ENCODE peak calls at places on chromosomes 12 and 14, in four cellular contexts. One of them, this sample, is unnamed.

GRCh38 chr12:49963976-49964815 is 2.5 kb downstream of the AQP5 start:
- DNase-seq in fibroblast of lung: no peak
- DNase-seq in HCT116: no peak
- DNase-seq in hepatocyte: no peak
- DNase-seq in this sample: peak; percentile 88

GRCh38 chr14:43031598-43031997 is 1424.9 kb downstream of the LRFN5 start:
- DNase-seq in fibroblast of lung: no peak
- DNase-seq in HCT116: no peak
- DNase-seq in hepatocyte: no peak
- DNase-seq in this sample: no peak

GRCh38 chr12:86233126-86233525 is 23.1 kb downstream of the MGAT4C start:
- DNase-seq in fibroblast of lung: peak; percentile 15
- DNase-seq in HCT116: peak; percentile 3
- DNase-seq in hepatocyte: peak; percentile 19
- DNase-seq in this sample: no peak

GRCh38 chr14:96215845-96216244 is 11.2 kb downstream of the BDKRB2 start:
- DNase-seq in fibroblast of lung: no peak
- DNase-seq in HCT116: no peak
- DNase-seq in hepatocyte: no peak
- DNase-seq in this sample: no peak

GRCh38 chr14:89775161-89775560 is 179.4 kb downstream of the EFCAB11 start:
- DNase-seq in fibroblast of lung: no peak
- DNase-seq in HCT116: no peak
- DNase-seq in hepatocyte: no peak
- DNase-seq in this sample: no peak

GRCh38 chr12:121330195-121330594 is 22.0 kb downstream of the ANAPC5 start:
- DNase-seq in fibroblast of lung: no peak
- DNase-seq in HCT116: no peak
- DNase-seq in hepatocyte: no peak
- DNase-seq in this sample: no peak

GRCh38 chr12:93682846-93683261 is 5.7 kb downstream of the CRADD start:
- DNase-seq in fibroblast of lung: no peak
- DNase-seq in HCT116: no peak
- DNase-seq in hepatocyte: no peak
- DNase-seq in this sample: no peak

GRCh38 chr12:109345428-109345827 is 2.3 kb upstream of the MYO1H start:
- DNase-seq in fibroblast of lung: no peak
- DNase-seq in HCT116: no peak
- DNase-seq in hepatocyte: no peak
- DNase-seq in this sample: no peak

GRCh38 chr14:95527392-95528002 is 7.4 kb upstream of the GLRX5 start:
- DNase-seq in fibroblast of lung: peak; percentile 91
- DNase-seq in HCT116: no peak
- DNase-seq in hepatocyte: peak; percentile 70
- DNase-seq in this sample: peak; percentile 87

GRCh38 chr12:47781479-47782371 is 8.7 kb downstream of the SLC48A1 start:
- DNase-seq in fibroblast of lung: no peak
- DNase-seq in HCT116: no peak
- DNase-seq in hepatocyte: no peak
- DNase-seq in this sample: no peak

GRCh38 chr14:67541448-67542387 is 8.6 kb downstream of the PLEKHH1 start:
- DNase-seq in fibroblast of lung: no peak
- DNase-seq in HCT116: no peak
- DNase-seq in hepatocyte: peak; percentile 87
- DNase-seq in this sample: no peak

GRCh38 chr14:93219103-93219726 is 12.2 kb downstream of the UBR7 start:
- DNase-seq in fibroblast of lung: peak; percentile 72
- DNase-seq in HCT116: peak; percentile 51
- DNase-seq in hepatocyte: peak; percentile 81
- DNase-seq in this sample: peak; percentile 79

GRCh38 chr12:74066476-74066875 is 471.2 kb upstream of the ATXN7L3B start:
- DNase-seq in fibroblast of lung: no peak
- DNase-seq in HCT116: no peak
- DNase-seq in hepatocyte: no peak
- DNase-seq in this sample: no peak

GRCh38 chr12:81991868-81992267 is 232.7 kb upstream of the PPFIA2 start:
- DNase-seq in fibroblast of lung: no peak
- DNase-seq in HCT116: no peak
- DNase-seq in hepatocyte: no peak
- DNase-seq in this sample: no peak

GRCh38 chr12:52820521-52820920 is 6.6 kb upstream of the KRT4 start:
- DNase-seq in fibroblast of lung: no peak
- DNase-seq in HCT116: no peak
- DNase-seq in hepatocyte: no peak
- DNase-seq in this sample: no peak
- H3K4me1 ChIP-seq in fibroblast of lung: no peaks in the 10 kb centered on the region
- H3K4me1 ChIP-seq in HCT116: no peaks in the 10 kb centered on the region
- H3K4me1 ChIP-seq in hepatocyte: peaks cover 8% of the 10 kb centered on the region
- H3K4me1 ChIP-seq in this sample: peaks cover 7% of the 10 kb centered on the region

GRCh38 chr12:111035578-111036301 is 115.4 kb upstream of the MYL2 start:
- DNase-seq in fibroblast of lung: no peak
- DNase-seq in HCT116: no peak
- DNase-seq in hepatocyte: no peak
- DNase-seq in this sample: no peak
- H3K27me3 ChIP-seq in fibroblast of lung: peaks cover 23% of the 10 kb centered on the region
- H3K27me3 ChIP-seq in HCT116: peaks cover 7% of the 10 kb centered on the region
- H3K27me3 ChIP-seq in hepatocyte: peaks cover 83% of the 10 kb centered on the region
- H3K27me3 ChIP-seq in this sample: peaks cover 73% of the 10 kb centered on the region

GRCh38 chr14:74595006-74595735 is 16.9 kb downstream of the LTBP2 start:
- DNase-seq in fibroblast of lung: peak; percentile 85
- DNase-seq in HCT116: no peak
- DNase-seq in hepatocyte: no peak
- DNase-seq in this sample: peak; percentile 89
- H2AFZ ChIP-seq in fibroblast of lung: no peak overlapping the region
- H2AFZ ChIP-seq in HCT116: no peak overlapping the region
- H2AFZ ChIP-seq in hepatocyte: no peak overlapping the region
- H2AFZ ChIP-seq in this sample: no peak overlapping the region

DNA sequence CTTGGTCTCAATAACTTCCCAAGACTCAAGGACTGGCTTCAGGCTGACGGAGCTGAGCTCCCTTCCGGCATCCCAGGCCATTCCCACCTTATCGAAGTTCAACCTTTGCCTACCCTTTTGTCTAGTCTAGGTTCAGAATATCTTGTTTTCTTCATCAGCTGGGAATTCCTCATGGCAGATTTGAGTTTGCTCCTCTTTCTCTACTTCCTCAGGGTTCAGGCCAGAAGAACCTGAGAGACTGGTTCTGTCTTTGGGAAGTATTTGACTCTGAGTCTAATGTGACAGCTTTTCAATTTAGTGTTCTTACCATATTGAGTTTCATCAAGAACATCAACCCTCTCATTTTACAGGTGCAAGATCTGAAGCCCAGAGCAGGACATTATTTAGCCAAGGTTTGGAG is 2.1 kb downstream of the BIN2 start:
- DNase-seq in fibroblast of lung: no peak
- DNase-seq in HCT116: no peak
- DNase-seq in hepatocyte: no peak
- DNase-seq in this sample: peak; percentile 61
- H3K4me1 ChIP-seq in fibroblast of lung: no peaks in the 10 kb centered on the region
- H3K4me1 ChIP-seq in HCT116: no peaks in the 10 kb centered on the region
- H3K4me1 ChIP-seq in hepatocyte: peaks cover 6% of the 10 kb centered on the region
- H3K4me1 ChIP-seq in this sample: peaks cover 13% of the 10 kb centered on the region

This sample was measured in osteoblast.